ENCODE peak calls at places on chromosomes 11 and 22, in seven cellular contexts. R, N, J, T, W, V and Z are unnamed samples.

GRCh38 chr22:45268167-45268957 is 16.4 kb upstream of the UPK3A start:
- DNase-seq in R (no peak), N (peak), J (no peak), T (peak), W (peak), V (no peak), Z (no peak)

GRCh38 chr11:71117311-71117710 is 135.1 kb downstream of the SHANK2 start:
- DNase-seq in R (no peak), N (no peak), J (no peak), T (no peak), W (no peak), V (no peak), Z (no peak)

GRCh38 chr22:29202231-29203192 is 3.2 kb upstream of the EMID1 start:
- DNase-seq in R (peak), N (no peak), J (peak), T (no peak), W (peak), V (no peak), Z (no peak)

GRCh38 chr22:50008151-50009040 is 4.2 kb downstream of the IL17REL start:
- DNase-seq in R (peak), N (no peak), J (no peak), T (no peak), W (no peak), V (peak), Z (no peak)

GRCh38 chr11:32312865-32313403 is 122.4 kb downstream of the WT1 start:
- DNase-seq in R (no peak), N (peak), J (peak), T (no peak), W (peak), V (no peak), Z (no peak)

GRCh38 chr11:10719616-10720015 is 26.1 kb upstream of the IRAG1 start:
- DNase-seq in R (no peak), N (no peak), J (no peak), T (no peak), W (no peak), V (no peak), Z (no peak)

GRCh38 chr11:71150859-71151258 is 101.5 kb downstream of the SHANK2 start:
- DNase-seq in R (no peak), N (no peak), J (no peak), T (no peak), W (no peak), V (peak), Z (no peak)

GRCh38 chr22:41998361-41999261 is at the start of gene WBP2NL:
- DNase-seq in R (peak), N (peak), J (peak), T (peak), W (peak), V (peak), Z (peak)

GRCh38 chr11:61357894-61358239 is 3.8 kb downstream of the CYB561A3 start:
- DNase-seq in R (no peak), N (no peak), J (no peak), T (no peak), W (no peak), V (no peak), Z (no peak)

GRCh38 chr11:45551181-45551580 is 114.2 kb downstream of the CHST1 start:
- DNase-seq in R (no peak), N (no peak), J (no peak), T (no peak), W (no peak), V (no peak), Z (no peak)

GRCh38 chr22:24588756-24589481 is 4.0 kb downstream of the LRRC75B start:
- DNase-seq in R (no peak), N (no peak), J (no peak), T (no peak), W (no peak), V (no peak), Z (no peak)

GRCh38 chr11:75592699-75593098 is 30.6 kb downstream of the SERPINH1 start:
- DNase-seq in R (no peak), N (no peak), J (no peak), T (no peak), W (no peak), V (no peak), Z (no peak)

GRCh38 chr22:17117890-17118289 is 3.3 kb downstream of the TMEM121B start:
- DNase-seq in R (no peak), N (no peak), J (no peak), T (no peak), W (no peak), V (no peak), Z (no peak)

GRCh38 chr22:48941903-48942625 is 885.6 kb downstream of the BRD1 start:
- DNase-seq in R (no peak), N (no peak), J (no peak), T (no peak), W (no peak), V (no peak), Z (no peak)

GRCh38 chr22:37454857-37455686 is 27.8 kb upstream of the ELFN2 start:
- DNase-seq in R (peak), N (no peak), J (peak), T (no peak), W (peak), V (no peak), Z (no peak)

GRCh38 chr11:66316849-66317251 is at the start of gene CD248:
- DNase-seq in R (no peak), N (peak), J (no peak), T (no peak), W (peak), V (no peak), Z (no peak)

GRCh38 chr22:29912605-29913398 is 29.8 kb downstream of the MTMR3 start:
- DNase-seq in R (no peak), N (no peak), J (no peak), T (no peak), W (no peak), V (no peak), Z (no peak)

GRCh38 chr11:2517016-2517385 is 72.2 kb downstream of the KCNQ1 start:
- DNase-seq in R (peak), N (no peak), J (peak), T (no peak), W (peak), V (peak), Z (no peak)

GRCh38 chr11:12110714-12111481 is 508 bp downstream of the MICAL2 start:
- DNase-seq in R (peak), N (peak), J (peak), T (peak), W (peak), V (no peak), Z (no peak)

GRCh38 chr11:105132716-105133511 is 6.7 kb downstream of the CARD18 start:
- DNase-seq in R (no peak), N (no peak), J (no peak), T (no peak), W (no peak), V (no peak), Z (no peak)

GRCh38 chr22:29726104-29726503 is 6.3 kb downstream of the CABP7 start:
- DNase-seq in R (no peak), N (no peak), J (no peak), T (no peak), W (no peak), V (no peak), Z (no peak)

GRCh38 chr11:1060410-1060809 is 14.3 kb upstream of the MUC2 start:
- DNase-seq in R (no peak), N (peak), J (no peak), T (no peak), W (no peak), V (no peak), Z (no peak)

GRCh38 chr11:90856790-90857189 is 633.9 kb upstream of the CHORDC1 start:
- DNase-seq in R (no peak), N (no peak), J (no peak), T (no peak), W (no peak), V (no peak), Z (no peak)

GRCh38 chr22:20725987-20726558 is 47.8 kb upstream of the SERPIND1 start:
- DNase-seq in R (no peak), N (no peak), J (no peak), T (no peak), W (no peak), V (no peak), Z (no peak)

GRCh38 chr11:90930252-90930651 is 707.4 kb upstream of the CHORDC1 start:
- DNase-seq in R (no peak), N (no peak), J (no peak), T (no peak), W (no peak), V (no peak), Z (no peak)

GRCh38 chr11:110298298-110298765 is 1.9 kb upstream of the RDX start:
- DNase-seq in R (no peak), N (no peak), J (no peak), T (no peak), W (no peak), V (no peak), Z (no peak)

GRCh38 chr11:118628432-118628831 is 21.0 kb downstream of the PHLDB1 start:
- DNase-seq in R (no peak), N (no peak), J (no peak), T (no peak), W (peak), V (no peak), Z (peak)
- H3K27ac ChIP-seq in R (no peak), N (no peak), J (no peak), T (no peak), W (no peak), V (no peak), Z (peak)

DNA sequence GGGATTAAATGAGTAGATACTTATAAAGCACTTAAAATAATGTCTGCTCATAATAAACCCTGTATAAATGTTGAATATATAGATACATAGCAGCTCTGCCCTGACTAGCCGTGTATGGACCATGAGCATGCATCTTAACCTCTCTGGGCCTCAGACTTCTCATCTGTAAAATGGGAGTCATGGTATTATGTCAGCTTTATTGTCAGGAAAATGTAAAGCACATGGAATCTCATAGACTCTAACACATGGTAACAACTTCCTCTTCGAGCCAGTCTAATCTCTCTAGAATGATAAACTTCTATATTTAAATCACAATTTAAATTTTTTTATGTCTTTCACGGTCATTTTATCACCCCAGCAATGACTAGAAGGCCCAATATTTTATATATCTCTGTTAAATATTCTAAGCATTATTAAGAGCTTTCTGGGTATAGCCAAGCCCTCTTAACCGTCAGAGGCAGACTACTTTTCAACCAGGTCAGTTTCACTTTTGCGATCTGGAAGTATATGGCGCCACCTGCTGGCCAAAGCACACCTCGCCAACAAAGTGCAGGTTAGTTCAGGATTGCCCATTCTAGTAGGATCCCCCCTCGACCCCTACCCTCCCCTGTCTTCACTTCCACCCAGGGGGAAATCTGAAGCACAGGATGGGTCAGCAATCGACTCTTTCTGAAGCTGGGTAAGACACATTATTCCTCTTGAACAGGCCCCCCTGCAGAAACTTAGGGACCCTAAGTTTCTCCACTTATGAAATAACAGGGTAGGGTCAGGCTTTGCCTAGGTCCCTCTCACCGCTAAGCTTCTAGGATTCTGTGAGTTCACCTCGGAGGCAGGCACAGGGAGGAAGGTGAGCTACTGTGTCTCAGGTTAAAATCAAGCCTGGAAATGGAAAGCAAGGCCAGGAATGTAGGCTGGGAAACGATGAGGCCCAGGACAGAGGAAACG is 36.0 kb downstream of the KCNJ1 start:
- DNase-seq in R (peak), N (peak), J (peak), T (peak), W (peak), V (peak), Z (peak)
- H3K27ac ChIP-seq in R (peak), N (no peak), J (no peak), T (peak), W (no peak), V (no peak), Z (no peak)

DNA sequence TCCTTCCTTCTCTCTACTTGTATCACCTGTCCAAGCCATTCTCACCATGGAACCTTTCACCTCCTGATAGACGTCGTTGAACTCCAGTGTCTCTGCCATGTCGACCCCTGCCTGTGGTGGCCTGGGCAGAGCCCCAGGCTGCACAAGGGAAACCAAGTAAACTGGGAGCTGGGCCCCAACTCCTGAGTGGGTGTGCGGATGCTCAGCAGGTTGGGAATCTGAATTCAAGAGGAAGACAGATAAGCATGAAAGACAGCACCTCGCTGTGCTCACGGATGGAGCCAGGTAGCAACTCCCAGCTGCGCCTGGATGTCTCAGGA is 709 bp downstream of the SSRP1 start:
- DNase-seq in R (no peak), N (no peak), J (no peak), T (no peak), W (no peak), V (no peak), Z (no peak)
- H3K27ac ChIP-seq in R (peak), N (peak), J (peak), T (peak), W (peak), V (peak), Z (peak)

DNA sequence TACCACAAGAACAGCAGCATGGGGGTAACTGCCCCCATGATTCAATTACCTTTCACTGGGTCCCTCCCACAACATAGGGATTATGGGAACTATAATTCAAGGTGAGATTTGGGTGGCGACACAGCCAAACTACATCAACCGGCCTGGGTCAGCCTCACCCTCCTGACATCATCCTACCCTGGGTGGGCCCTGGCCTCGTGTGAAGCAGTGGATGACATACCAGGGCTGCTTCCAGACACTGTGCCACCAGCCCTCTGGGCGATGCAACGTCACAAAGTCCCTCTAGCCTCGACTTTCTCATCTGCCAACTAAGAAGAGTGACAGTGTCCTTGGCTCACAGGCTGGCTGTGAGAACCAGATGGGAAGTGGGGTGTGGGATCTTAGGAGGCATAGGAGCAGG is 8.7 kb upstream of the TPCN2 start:
- DNase-seq in R (no peak), N (no peak), J (no peak), T (no peak), W (no peak), V (no peak), Z (no peak)
- H3K27ac ChIP-seq in R (no peak), N (no peak), J (no peak), T (no peak), W (peak), V (no peak), Z (no peak)

GRCh38 chr11:15824060-15824459 is 532.3 kb downstream of the SOX6 start:
- DNase-seq in R (no peak), N (no peak), J (no peak), T (no peak), W (no peak), V (no peak), Z (no peak)
- H3K27ac ChIP-seq in R (no peak), N (no peak), J (no peak), T (no peak), W (no peak), V (no peak), Z (no peak)

GRCh38 chr11:3840870-3841425 is at the start of gene RHOG:
- DNase-seq in R (peak), N (peak), J (peak), T (peak), W (peak), V (peak), Z (peak)
- H3K27ac ChIP-seq in R (peak), N (peak), J (peak), T (peak), W (peak), V (peak), Z (peak)

GRCh38 chr22:39380331-39380730 is 19.2 kb upstream of the TAB1 start:
- DNase-seq in R (no peak), N (no peak), J (no peak), T (no peak), W (no peak), V (no peak), Z (no peak)

GRCh38 chr22:39381009-39381755 is 18.4 kb upstream of the TAB1 start:
- DNase-seq in R (no peak), N (no peak), J (no peak), T (no peak), W (no peak), V (no peak), Z (no peak)

GRCh38 chr22:39374801-39375200 is 24.8 kb upstream of the TAB1 start:
- DNase-seq in R (no peak), N (no peak), J (no peak), T (no peak), W (no peak), V (no peak), Z (no peak)

GRCh38 chr22:39374191-39374590 is 24.4 kb downstream of the SYNGR1 start:
- DNase-seq in R (no peak), N (no peak), J (no peak), T (no peak), W (no peak), V (no peak), Z (no peak)

DNA sequence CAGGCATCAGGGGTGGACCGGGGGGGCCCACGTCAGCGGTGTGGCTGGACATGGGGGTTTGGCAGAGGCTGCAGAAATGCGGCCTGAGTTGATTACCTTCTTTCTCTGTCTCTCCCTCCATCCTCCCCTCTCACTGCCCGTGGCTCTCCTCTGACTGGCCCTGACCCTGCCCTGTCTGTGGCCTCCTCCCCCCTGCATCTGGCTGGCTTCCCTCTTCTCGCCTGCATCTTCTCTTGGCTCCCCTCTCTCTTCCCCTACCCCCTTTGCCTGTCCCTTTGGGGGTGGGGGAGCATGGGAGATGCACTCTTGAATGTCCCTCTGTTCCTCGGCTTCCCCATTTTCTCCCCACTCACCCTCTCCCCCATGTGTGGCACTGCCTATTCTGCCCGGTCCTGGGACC is 23.9 kb upstream of the TAB1 start:
- DNase-seq in R (no peak), N (no peak), J (no peak), T (no peak), W (no peak), V (no peak), Z (no peak)
- H3K27ac ChIP-seq in R (no peak), N (no peak), J (no peak), T (no peak), W (no peak), V (no peak), Z (no peak)